ENCODE peak calls at places on chromosomes 5 and 9, in six cellular contexts. M is NT2/D1, B is A549, O is psoas muscle, D is body of pancreas, F is sigmoid colon. Q is an unnamed sample.

GRCh38 chr9:138024831-138025291 is 147.3 kb downstream of the CACNA1B start:
- DNase-seq in M (no peak), B (no peak), O (no peak), D (no peak), F (peak; percentile 57), Q (no peak)

GRCh38 chr5:132838516-132839282 is 8.3 kb upstream of the SHROOM1 start:
- DNase-seq in M (no peak), B (no peak), O (no peak), D (no peak), F (no peak), Q (no peak)

GRCh38 chr5:127353761-127354160 is 63.2 kb downstream of the MEGF10 start:
- DNase-seq in M (no peak), B (no peak), O (no peak), D (no peak), F (no peak), Q (no peak)

GRCh38 chr5:90386099-90386710 is 23.4 kb downstream of the CETN3 start:
- DNase-seq in M (no peak), B (no peak), O (no peak), D (no peak), F (no peak), Q (peak; percentile 58)

GRCh38 chr5:81755320-81755719 is 4.4 kb upstream of the SSBP2 start:
- DNase-seq in M (peak; percentile 71), B (peak; percentile 80), O (peak; percentile 43), D (peak; percentile 74), F (peak; percentile 81), Q (peak; percentile 92)

GRCh38 chr5:72076901-72077300 is 30.4 kb upstream of the MAP1B start:
- DNase-seq in M (no peak), B (no peak), O (no peak), D (no peak), F (no peak), Q (no peak)

GRCh38 chr5:83157120-83157519 is 79.8 kb downstream of the XRCC4 start:
- DNase-seq in M (no peak), B (no peak), O (no peak), D (no peak), F (no peak), Q (no peak)

GRCh38 chr9:3330792-3331420 is 194.9 kb downstream of the RFX3 start:
- DNase-seq in M (no peak), B (peak; percentile 6), O (no peak), D (no peak), F (no peak), Q (no peak)

GRCh38 chr5:24633705-24634325 is 11.0 kb downstream of the CDH10 start:
- DNase-seq in M (peak; percentile 22), B (peak; percentile 11), O (no peak), D (no peak), F (no peak), Q (peak; percentile 40)

GRCh38 chr9:133634024-133634691 is 2.0 kb upstream of the DBH start:
- DNase-seq in M (no peak), B (no peak), O (no peak), D (no peak), F (no peak), Q (no peak)

GRCh38 chr9:127974002-127974768 is 6.6 kb downstream of the EEIG1 start:
- DNase-seq in M (no peak), B (no peak), O (no peak), D (peak; percentile 35), F (peak; percentile 68), Q (no peak)

GRCh38 chr5:143078971-143079370 is 308.8 kb downstream of the ARHGAP26 start:
- DNase-seq in M (no peak), B (no peak), O (no peak), D (no peak), F (no peak), Q (no peak)

GRCh38 chr9:134984372-134985240 is 66.9 kb upstream of the FCN1 start:
- DNase-seq in M (no peak), B (no peak), O (no peak), D (no peak), F (peak; percentile 49), Q (no peak)

GRCh38 chr9:95025213-95026170 is 292.0 kb downstream of the FANCC start:
- DNase-seq in M (no peak), B (no peak), O (peak; percentile 68), D (peak; percentile 90), F (peak; percentile 87), Q (peak; percentile 67)
- H3K4me1 ChIP-seq in M (peaks cover 2% of the 10 kb centered on the region), B (peaks cover 100% of the 10 kb centered on the region), O (peaks cover 100% of the 10 kb centered on the region), D (peaks cover 96% of the 10 kb centered on the region), F (peaks cover 90% of the 10 kb centered on the region), Q (peaks cover 15% of the 10 kb centered on the region)

DNA sequence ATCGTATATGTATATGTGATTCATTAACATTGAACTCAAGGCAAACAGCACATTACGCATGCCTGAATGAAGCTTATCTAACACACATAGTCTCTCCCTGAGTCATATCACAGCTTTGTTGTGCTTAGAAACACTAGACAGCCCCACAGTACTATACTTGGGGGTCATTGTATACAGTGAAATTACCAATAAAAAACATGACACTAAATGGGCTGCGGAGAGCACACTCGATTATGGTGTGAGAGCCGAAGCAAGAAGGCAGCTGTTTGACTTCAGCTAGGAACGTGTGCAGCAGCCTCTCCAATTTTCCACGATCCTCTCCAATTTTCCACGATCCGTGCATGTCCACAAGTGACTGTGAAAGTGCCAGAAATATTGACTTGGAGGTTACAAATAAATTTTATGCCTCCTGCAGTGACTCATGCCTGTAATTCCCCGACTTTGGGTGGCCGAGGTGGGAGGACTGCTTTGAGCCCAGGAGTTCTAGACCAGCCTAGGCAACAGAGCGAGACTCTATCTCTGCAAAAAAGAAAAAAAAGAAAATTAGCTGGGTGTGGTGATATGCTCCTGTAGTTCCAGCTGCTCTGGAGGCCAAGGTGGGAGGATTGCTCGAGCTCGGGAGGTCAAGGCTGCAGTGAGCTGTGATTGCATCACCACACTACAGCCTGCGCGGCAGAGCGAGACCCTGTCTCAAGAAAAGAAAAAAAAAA is 102.4 kb downstream of the DAPK1 start:
- DNase-seq in M (no peak), B (peak; percentile 40), O (no peak), D (peak; percentile 38), F (peak; percentile 82), Q (no peak)
- H3K4me3 ChIP-seq in M (no peak overlapping the region), B (peak overlapping the region; percentile 16), O (no peak overlapping the region), D (no peak overlapping the region), F (no peak overlapping the region), Q (no peak overlapping the region)

GRCh38 chr9:22241611-22242010 is 205.0 kb upstream of the DMRTA1 start:
- DNase-seq in M (no peak), B (no peak), O (no peak), D (no peak), F (no peak), Q (no peak)
- H3K4me1 ChIP-seq in M (no peaks in the 10 kb centered on the region), B (peaks cover 61% of the 10 kb centered on the region), O (no peaks in the 10 kb centered on the region), D (no peaks in the 10 kb centered on the region), F (peaks cover 5% of the 10 kb centered on the region), Q (peaks cover 19% of the 10 kb centered on the region)

DNA sequence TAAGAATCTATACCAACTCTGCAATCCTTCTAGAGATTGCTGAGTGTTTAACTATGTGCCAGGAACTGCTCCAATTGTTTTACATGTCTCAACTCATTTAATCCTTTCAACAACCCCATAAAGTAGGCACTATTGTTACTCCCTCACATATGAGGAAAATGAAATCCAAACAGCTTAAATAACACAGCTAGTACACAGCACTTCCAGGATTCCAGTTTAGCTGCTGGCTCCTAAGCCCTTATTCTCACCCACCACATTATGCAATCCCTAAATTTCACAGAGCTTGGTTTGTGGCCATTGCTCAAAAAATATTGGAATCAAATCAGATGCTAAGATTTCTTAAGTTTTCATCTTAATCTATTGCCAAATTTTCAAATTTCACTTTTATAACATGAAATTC is 84.9 kb downstream of the PRELID2 start:
- DNase-seq in M (no peak), B (no peak), O (no peak), D (no peak), F (no peak), Q (no peak)
- H3K4me3 ChIP-seq in M (no peak overlapping the region), B (no peak overlapping the region), O (no peak overlapping the region), D (no peak overlapping the region), F (no peak overlapping the region), Q (no peak overlapping the region)

GRCh38 chr5:172747471-172747870 is 23.5 kb downstream of the DUSP1 start:
- DNase-seq in M (no peak), B (no peak), O (no peak), D (no peak), F (peak; percentile 24), Q (no peak)
- H3K4me1 ChIP-seq in M (no peaks in the 10 kb centered on the region), B (no peaks in the 10 kb centered on the region), O (peaks cover 15% of the 10 kb centered on the region), D (peaks cover 12% of the 10 kb centered on the region), F (peaks cover 75% of the 10 kb centered on the region), Q (no peaks in the 10 kb centered on the region)

DNA sequence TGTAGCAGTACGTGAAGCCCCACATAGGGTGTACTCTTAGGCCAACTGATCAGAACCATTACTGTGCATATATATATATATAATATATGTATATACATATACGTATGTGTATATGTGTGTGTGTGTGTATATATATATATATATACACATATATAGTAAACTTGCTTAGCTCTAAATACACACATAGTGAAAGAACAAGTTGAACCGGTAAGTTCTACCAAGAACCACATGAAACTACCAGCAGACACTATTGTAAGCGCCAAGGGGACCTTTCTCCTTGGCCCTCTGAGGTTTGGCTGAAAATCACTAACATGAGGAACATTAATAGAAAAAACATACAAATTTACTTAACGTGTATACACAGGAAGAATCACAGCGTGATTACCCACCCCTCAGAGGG is 1.8 kb upstream of the TARS1 start:
- DNase-seq in M (no peak), B (no peak), O (no peak), D (no peak), F (no peak), Q (no peak)
- H3K4me3 ChIP-seq in M (no peak overlapping the region), B (peak overlapping the region; percentile 76), O (no peak overlapping the region), D (no peak overlapping the region), F (no peak overlapping the region), Q (no peak overlapping the region)

DNA sequence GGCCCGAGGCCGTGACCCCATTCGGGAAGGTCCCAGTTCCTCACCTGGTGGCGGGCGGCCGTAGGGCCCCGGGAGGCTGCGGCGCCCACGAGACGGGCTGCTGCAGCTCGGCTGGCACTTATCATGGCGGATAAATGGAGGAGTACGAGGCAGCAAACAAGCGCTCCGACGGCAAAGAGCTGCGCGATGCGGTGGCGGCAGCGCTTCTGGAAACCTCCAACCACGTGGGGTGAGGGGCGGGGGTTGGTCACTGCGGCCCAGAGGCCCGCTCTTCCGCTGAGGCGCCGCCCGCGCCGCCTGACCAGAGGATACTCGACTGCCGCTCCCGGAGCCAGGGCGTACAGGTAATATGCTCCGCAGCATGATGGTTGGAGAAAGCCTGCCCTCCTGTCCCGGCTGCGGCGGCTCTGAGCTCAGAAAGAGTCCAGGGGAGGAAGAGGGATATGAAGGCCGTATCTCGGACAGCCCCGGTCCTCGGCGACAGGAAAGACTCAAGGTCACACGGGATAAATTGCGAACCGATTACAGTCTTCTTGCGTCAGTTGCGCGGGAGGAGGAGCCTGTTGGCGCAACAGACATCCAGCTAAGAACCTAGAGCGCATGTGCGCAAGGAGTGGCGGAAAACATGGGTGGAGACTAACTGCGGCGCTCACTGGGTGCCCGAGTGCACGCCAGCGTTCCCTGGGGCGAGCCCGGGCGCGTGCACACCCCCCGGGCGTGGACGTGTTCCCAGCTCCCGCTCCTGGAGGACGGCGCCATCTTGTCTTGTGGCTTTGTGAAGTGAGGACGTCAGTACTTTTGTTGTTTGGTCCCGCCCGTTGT is at the start of gene HSPA9:
- DNase-seq in M (peak; percentile 95), B (peak; percentile 99), O (peak; percentile 98), D (peak; percentile 99), F (peak; percentile 99), Q (peak; percentile 99)
- H3K4me1 ChIP-seq in M (peaks cover 2% of the 10 kb centered on the region), B (peaks cover 35% of the 10 kb centered on the region), O (peaks cover 23% of the 10 kb centered on the region), D (peaks cover 30% of the 10 kb centered on the region), F (peaks cover 26% of the 10 kb centered on the region), Q (peaks cover 10% of the 10 kb centered on the region)

DNA sequence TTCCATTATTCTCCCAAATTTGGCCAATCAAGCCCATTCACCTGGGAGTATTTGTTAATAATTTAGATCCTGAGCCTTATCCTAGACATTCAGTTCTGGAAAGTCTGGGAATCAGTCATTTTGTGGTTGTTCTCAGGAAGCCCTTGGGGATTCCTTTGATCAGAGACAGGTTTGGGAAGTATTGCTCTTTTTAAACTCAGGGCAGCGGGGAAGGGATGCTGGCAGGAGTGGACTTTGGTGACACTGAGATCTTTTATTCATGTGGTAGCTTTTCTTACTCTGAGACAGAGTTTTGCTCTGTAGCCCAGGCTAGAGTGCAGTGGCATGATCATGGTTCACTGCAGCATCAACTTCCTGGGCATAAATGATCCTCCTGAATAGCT is 586.9 kb downstream of the RAB3C start:
- DNase-seq in M (no peak), B (no peak), O (no peak), D (no peak), F (no peak), Q (no peak)
- H3K4me3 ChIP-seq in M (no peak overlapping the region), B (no peak overlapping the region), O (no peak overlapping the region), D (no peak overlapping the region), F (no peak overlapping the region), Q (no peak overlapping the region)

Q was measured in HAP-1.